ENCODE peak calls at places on chromosomes 3 and 15, in seven cellular contexts. K, D, U, F, Y, E and C are unnamed samples.
A peak's percentile ranks its signal among the peaks of the same experiment; 100 is the strongest.

GRCh38 chr15:39427705-39428104 is 153.2 kb upstream of the THBS1 start:
- DNase-seq in K (no peak), D (peak; percentile 15), U (no peak), F (no peak), Y (no peak), E (no peak), C (no peak)

GRCh38 chr3:139173372-139174108 is 128.8 kb upstream of the PRR23C start:
- DNase-seq in K (no peak), D (peak; percentile 27), U (no peak), F (no peak), Y (no peak), E (peak; percentile 2), C (no peak)

GRCh38 chr15:44541282-44541958 is 4.5 kb downstream of the EIF3J start:
- DNase-seq in K (peak; percentile 80), D (no peak), U (no peak), F (no peak), Y (peak; percentile 41), E (no peak), C (no peak)

GRCh38 chr15:42319206-42319605 is 40.1 kb upstream of the CAPN3 start:
- DNase-seq in K (no peak), D (no peak), U (no peak), F (no peak), Y (no peak), E (no peak), C (no peak)

GRCh38 chr3:82973810-82974209 is 1212.4 kb upstream of the GBE1 start:
- DNase-seq in K (no peak), D (no peak), U (no peak), F (no peak), Y (no peak), E (no peak), C (no peak)

GRCh38 chr15:79582650-79583049 is 150.5 kb downstream of the MINAR1 start:
- DNase-seq in K (no peak), D (no peak), U (no peak), F (no peak), Y (no peak), E (no peak), C (no peak)

GRCh38 chr15:28889346-28889745 is 3.6 kb downstream of the APBA2 start:
- DNase-seq in K (no peak), D (no peak), U (no peak), F (no peak), Y (no peak), E (no peak), C (no peak)

GRCh38 chr3:150348500-150348899 is 59.6 kb upstream of the TSC22D2 start:
- DNase-seq in K (no peak), D (no peak), U (no peak), F (no peak), Y (peak; percentile 78), E (no peak), C (peak; percentile 71)

GRCh38 chr3:43621406-43621973 is 321 bp downstream of the ANO10 start:
- DNase-seq in K (no peak), D (peak; percentile 35), U (peak; percentile 30), F (peak; percentile 42), Y (no peak), E (no peak), C (no peak)

GRCh38 chr3:68817243-68817642 is 115.1 kb downstream of the TAFA4 start:
- DNase-seq in K (no peak), D (no peak), U (no peak), F (no peak), Y (no peak), E (no peak), C (no peak)

GRCh38 chr3:52248165-52248541 is 2.6 kb downstream of the PPM1M start:
- DNase-seq in K (no peak), D (no peak), U (no peak), F (no peak), Y (no peak), E (no peak), C (no peak)

GRCh38 chr15:43948691-43949325 is 122.0 kb downstream of the WDR76 start:
- DNase-seq in K (no peak), D (no peak), U (no peak), F (no peak), Y (no peak), E (peak; percentile 55), C (no peak)

GRCh38 chr3:188656196-188656982 is 502.4 kb downstream of the LPP start:
- DNase-seq in K (no peak), D (no peak), U (no peak), F (no peak), Y (no peak), E (no peak), C (peak; percentile 19)

GRCh38 chr3:175852560-175852959 is 993.4 kb downstream of the NAALADL2 start:
- DNase-seq in K (no peak), D (no peak), U (no peak), F (no peak), Y (no peak), E (no peak), C (no peak)

GRCh38 chr3:152151216-152151874 is 117.4 kb upstream of the MBNL1 start:
- DNase-seq in K (no peak), D (no peak), U (no peak), F (no peak), Y (no peak), E (peak; percentile 9), C (no peak)

GRCh38 chr3:137199678-137200077 is 241.9 kb downstream of the IL20RB start:
- DNase-seq in K (no peak), D (no peak), U (no peak), F (no peak), Y (no peak), E (no peak), C (no peak)

GRCh38 chr3:157195965-157196364 is 36.0 kb upstream of the CCNL1 start:
- DNase-seq in K (no peak), D (no peak), U (no peak), F (no peak), Y (no peak), E (no peak), C (no peak)

GRCh38 chr3:69710153-69710977 is 28.9 kb upstream of the MITF start:
- DNase-seq in K (peak; percentile 13), D (no peak), U (no peak), F (no peak), Y (no peak), E (no peak), C (no peak)

GRCh38 chr15:45133561-45133920 is 3.7 kb downstream of the DUOX1 start:
- DNase-seq in K (no peak), D (no peak), U (no peak), F (no peak), Y (no peak), E (no peak), C (no peak)

GRCh38 chr15:100017140-100017539 is 283.9 kb upstream of the LYSMD4 start:
- DNase-seq in K (no peak), D (no peak), U (no peak), F (peak; percentile 17), Y (no peak), E (no peak), C (no peak)

GRCh38 chr15:84937144-84937543 is 44.5 kb upstream of the PDE8A start:
- DNase-seq in K (no peak), D (no peak), U (no peak), F (no peak), Y (no peak), E (no peak), C (no peak)

DNA sequence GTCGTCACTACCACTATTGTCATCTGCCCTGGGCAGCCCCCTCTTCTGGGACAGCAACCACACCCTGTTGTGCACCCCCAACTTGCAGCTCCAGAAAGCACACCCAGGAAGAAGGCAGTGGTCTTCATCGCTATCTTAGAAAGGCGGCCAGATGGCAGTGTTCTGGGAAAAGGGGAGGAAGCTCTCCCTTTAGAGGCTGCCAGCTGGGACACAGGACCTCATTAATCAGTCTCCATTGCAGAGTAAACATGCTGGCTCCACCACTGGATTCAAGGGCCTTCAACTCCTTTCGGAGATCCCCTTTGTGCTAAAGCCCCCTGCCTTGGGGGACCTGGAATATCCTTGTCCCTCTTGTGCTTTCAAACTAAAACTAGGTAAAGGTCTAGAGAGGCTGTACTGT is 199.3 kb upstream of the LINGO1 start:
- DNase-seq in K (no peak), D (no peak), U (no peak), F (no peak), Y (no peak), E (no peak), C (no peak)
- H3K27me3 ChIP-seq in K (peaks cover 30% of the 10 kb centered on the region), D (no peaks in the 10 kb centered on the region), U (no peaks in the 10 kb centered on the region), F (peaks cover 10% of the 10 kb centered on the region), Y (peaks cover 4% of the 10 kb centered on the region), E (no peaks in the 10 kb centered on the region), C (peaks cover 24% of the 10 kb centered on the region)

GRCh38 chr3:147388395-147389264 is 17.7 kb downstream of the ZIC4 start:
- DNase-seq in K (no peak), D (no peak), U (no peak), F (no peak), Y (no peak), E (no peak), C (no peak)
- H3K27me3 ChIP-seq in K (peaks cover 98% of the 10 kb centered on the region), D (peaks cover 70% of the 10 kb centered on the region), U (no peaks in the 10 kb centered on the region), F (no peaks in the 10 kb centered on the region), Y (peaks cover 16% of the 10 kb centered on the region), E (peaks cover 50% of the 10 kb centered on the region), C (peaks cover 81% of the 10 kb centered on the region)

DNA sequence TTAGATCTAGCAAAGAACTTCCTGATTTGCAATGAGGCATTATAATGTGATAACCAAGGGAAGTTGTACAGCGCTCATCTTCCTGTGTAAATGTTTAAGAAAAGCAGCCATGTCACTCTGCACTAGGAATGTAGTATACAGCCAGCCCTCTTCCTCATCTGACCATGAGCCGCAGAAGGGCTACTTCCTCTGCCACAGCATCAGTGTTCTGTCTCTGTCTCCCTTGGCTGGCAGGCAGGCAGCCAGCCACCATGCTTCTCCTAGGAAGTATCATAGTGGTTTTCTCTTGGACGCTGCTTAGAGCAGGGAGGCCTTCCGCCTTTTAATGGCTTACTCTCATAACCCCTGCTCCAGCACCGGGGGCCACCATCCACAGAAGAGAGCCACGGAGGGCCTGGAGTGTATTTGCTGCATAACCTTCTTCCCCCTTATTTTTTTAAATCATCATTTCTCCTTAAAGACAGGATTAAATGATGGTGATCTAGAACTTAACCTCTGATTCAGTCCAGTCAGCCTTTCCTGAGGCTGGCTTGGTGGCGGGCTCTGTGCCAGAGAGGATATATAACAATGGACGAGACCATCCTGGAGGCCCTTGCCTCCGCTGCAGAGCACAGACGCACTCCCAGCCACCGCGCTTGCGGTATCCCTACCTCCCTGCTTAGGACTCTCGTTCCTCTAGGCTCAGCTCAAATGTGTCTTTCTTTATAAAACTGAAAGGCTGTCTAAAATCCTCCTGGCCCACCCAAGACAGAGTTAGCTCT is 57.3 kb upstream of the PLXNA1 start:
- DNase-seq in K (no peak), D (peak; percentile 52), U (no peak), F (no peak), Y (no peak), E (no peak), C (no peak)
- H3K27me3 ChIP-seq in K (no peaks in the 10 kb centered on the region), D (no peaks in the 10 kb centered on the region), U (no peaks in the 10 kb centered on the region), F (no peaks in the 10 kb centered on the region), Y (no peaks in the 10 kb centered on the region), E (no peaks in the 10 kb centered on the region), C (no peaks in the 10 kb centered on the region)

GRCh38 chr3:186362988-186363387 is 954 bp upstream of the DGKG start:
- DNase-seq in K (no peak), D (no peak), U (no peak), F (no peak), Y (no peak), E (no peak), C (no peak)

GRCh38 chr3:186367631-186368030 is 5.6 kb upstream of the DGKG start:
- DNase-seq in K (no peak), D (no peak), U (no peak), F (no peak), Y (no peak), E (no peak), C (no peak)

GRCh38 chr3:186368164-186368563 is 6.1 kb upstream of the DGKG start:
- DNase-seq in K (no peak), D (no peak), U (no peak), F (no peak), Y (no peak), E (no peak), C (no peak)

GRCh38 chr3:186366206-186366605 is 4.2 kb upstream of the DGKG start:
- DNase-seq in K (no peak), D (no peak), U (no peak), F (no peak), Y (no peak), E (no peak), C (no peak)

GRCh38 chr3:186365202-186365974 is 3.4 kb upstream of the DGKG start:
- DNase-seq in K (no peak), D (no peak), U (no peak), F (no peak), Y (no peak), E (no peak), C (no peak)
- H3K27me3 ChIP-seq in K (peaks cover 57% of the 10 kb centered on the region), D (no peaks in the 10 kb centered on the region), U (no peaks in the 10 kb centered on the region), F (peaks cover 53% of the 10 kb centered on the region), Y (peaks cover 46% of the 10 kb centered on the region), E (peaks cover 8% of the 10 kb centered on the region), C (peaks cover 56% of the 10 kb centered on the region)